ENCODE peak calls at places on chromosomes 6 and 20, in five cellular contexts. X is stomach, D is psoas muscle, V is heart left ventricle, Q is BJ. E is an unnamed sample.

GRCh38 chr6:90691823-90692222 is 105.0 kb upstream of the MAP3K7 start:
- DNase-seq in X (no peak), D (no peak), V (no peak), Q (no peak), E (no peak)

GRCh38 chr6:111950661-111951426 is 77.6 kb upstream of the FYN start:
- DNase-seq in X (no peak), D (peak), V (peak), Q (no peak), E (peak)

GRCh38 chr20:40628877-40629276 is 60.2 kb downstream of the MAFB start:
- DNase-seq in X (no peak), D (no peak), V (no peak), Q (no peak), E (no peak)

GRCh38 chr6:69231983-69232382 is 564.8 kb downstream of the LMBRD1 start:
- DNase-seq in X (no peak), D (no peak), V (no peak), Q (no peak), E (no peak)

GRCh38 chr6:3281669-3282460 is 23.1 kb downstream of the PSMG4 start:
- DNase-seq in X (no peak), D (peak), V (no peak), Q (peak), E (peak)

GRCh38 chr20:36687850-36688249 is 41.9 kb upstream of the SLA2 start:
- DNase-seq in X (no peak), D (no peak), V (no peak), Q (no peak), E (no peak)

GRCh38 chr6:24666097-24666615 is 543 bp downstream of the TDP2 start:
- DNase-seq in X (peak), D (peak), V (peak), Q (no peak), E (peak)

GRCh38 chr20:7926767-7927166 is 13.5 kb downstream of the HAO1 start:
- DNase-seq in X (no peak), D (no peak), V (no peak), Q (no peak), E (peak)

GRCh38 chr20:1802385-1803215 is 92.6 kb upstream of the SIRPA start:
- DNase-seq in X (no peak), D (peak), V (peak), Q (no peak), E (peak)

GRCh38 chr20:58986286-58986967 is 5.4 kb downstream of the NELFCD start:
- DNase-seq in X (peak), D (no peak), V (no peak), Q (no peak), E (no peak)

GRCh38 chr20:32557284-32557683 is 27.8 kb downstream of the NOL4L start:
- DNase-seq in X (no peak), D (no peak), V (no peak), Q (no peak), E (no peak)

GRCh38 chr20:31605902-31606677 is 1.0 kb downstream of the ID1 start:
- DNase-seq in X (peak), D (peak), V (peak), Q (no peak), E (no peak)

GRCh38 chr20:17504898-17505663 is 26.1 kb downstream of the BFSP1 start:
- DNase-seq in X (peak), D (peak), V (peak), Q (no peak), E (peak)

GRCh38 chr20:17502105-17502504 is 29.1 kb downstream of the BFSP1 start:
- DNase-seq in X (no peak), D (no peak), V (no peak), Q (no peak), E (no peak)

GRCh38 chr20:17505664-17506517 is 25.3 kb downstream of the BFSP1 start:
- DNase-seq in X (no peak), D (no peak), V (no peak), Q (no peak), E (peak)

GRCh38 chr20:17503501-17504325 is 27.5 kb downstream of the BFSP1 start:
- DNase-seq in X (no peak), D (no peak), V (no peak), Q (no peak), E (no peak)

GRCh38 chr20:17504326-17504897 is 26.8 kb downstream of the BFSP1 start:
- DNase-seq in X (no peak), D (no peak), V (no peak), Q (no peak), E (no peak)
- H3K4me3 ChIP-seq in X (peak), D (peak), V (peak), Q (peak), E (peak)

DNA sequence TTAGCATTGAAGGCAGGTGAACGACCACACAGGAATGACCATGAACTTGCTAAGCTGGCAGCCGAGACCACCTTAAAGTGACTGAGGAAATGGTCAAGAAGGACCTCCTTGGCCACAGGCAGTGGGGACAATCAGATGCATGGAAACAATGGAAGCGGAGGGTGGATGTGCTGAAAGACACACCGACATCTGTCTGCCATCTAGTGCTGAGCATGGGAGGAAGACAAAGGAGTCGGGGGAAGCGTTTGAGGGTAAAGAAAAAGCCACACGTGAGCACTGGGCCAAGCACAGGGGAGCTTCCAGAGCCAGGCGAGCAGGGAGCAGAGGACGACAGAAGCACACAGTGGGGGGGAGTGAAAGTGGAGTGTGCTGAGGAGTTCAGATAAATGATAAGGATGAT is 367.8 kb downstream of the ZFAND3 start:
- DNase-seq in X (no peak), D (no peak), V (no peak), Q (no peak), E (no peak)
- TF ChIP-seq CTCF in X (no peak), D (no peak), V (no peak), Q (no peak), E (no peak)

GRCh38 chr6:41937472-41937871 is 4.1 kb downstream of the CCND3 start:
- DNase-seq in X (no peak), D (no peak), V (no peak), Q (no peak), E (no peak)
- H3K4me3 ChIP-seq in X (no peak), D (no peak), V (peak), Q (no peak), E (no peak)

GRCh38 chr6:5215181-5215580 is 45.6 kb downstream of the LYRM4 start:
- DNase-seq in X (no peak), D (no peak), V (no peak), Q (no peak), E (no peak)

GRCh38 chr6:5215799-5216198 is 45.0 kb downstream of the LYRM4 start:
- DNase-seq in X (no peak), D (no peak), V (no peak), Q (no peak), E (no peak)

GRCh38 chr6:5219292-5219691 is 41.5 kb downstream of the LYRM4 start:
- DNase-seq in X (no peak), D (no peak), V (no peak), Q (no peak), E (no peak)

GRCh38 chr6:5223309-5223708 is 37.4 kb downstream of the LYRM4 start:
- DNase-seq in X (no peak), D (no peak), V (no peak), Q (no peak), E (no peak)

DNA sequence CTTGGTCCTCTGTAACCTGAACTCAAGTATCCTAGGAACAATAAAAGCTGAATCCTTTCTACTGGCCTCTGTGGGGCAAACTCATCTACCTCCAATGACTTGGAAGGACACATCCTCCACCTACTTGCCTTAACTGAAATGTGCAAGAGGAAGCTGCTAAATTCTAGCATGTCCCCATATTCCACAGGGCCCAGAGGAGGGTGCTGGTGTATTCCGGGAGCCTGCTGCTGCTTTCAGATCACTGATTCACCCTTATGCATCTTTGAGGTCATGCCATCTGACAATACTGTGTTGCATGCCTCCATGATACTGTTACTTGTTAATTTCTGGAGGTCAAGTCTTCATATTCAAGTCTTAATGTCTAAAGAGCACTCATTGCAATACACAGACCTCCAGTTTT is 40.3 kb downstream of the LYRM4 start:
- DNase-seq in X (no peak), D (no peak), V (no peak), Q (no peak), E (no peak)
- TF ChIP-seq CTCF in X (no peak), D (no peak), V (no peak), Q (no peak), E (no peak)

GRCh38 chr20:5143856-5144255 is 17.0 kb downstream of the CDS2 start:
- DNase-seq in X (no peak), D (no peak), V (no peak), Q (no peak), E (no peak)
- H3K4me3 ChIP-seq in X (no peak), D (no peak), V (no peak), Q (no peak), E (no peak)

DNA sequence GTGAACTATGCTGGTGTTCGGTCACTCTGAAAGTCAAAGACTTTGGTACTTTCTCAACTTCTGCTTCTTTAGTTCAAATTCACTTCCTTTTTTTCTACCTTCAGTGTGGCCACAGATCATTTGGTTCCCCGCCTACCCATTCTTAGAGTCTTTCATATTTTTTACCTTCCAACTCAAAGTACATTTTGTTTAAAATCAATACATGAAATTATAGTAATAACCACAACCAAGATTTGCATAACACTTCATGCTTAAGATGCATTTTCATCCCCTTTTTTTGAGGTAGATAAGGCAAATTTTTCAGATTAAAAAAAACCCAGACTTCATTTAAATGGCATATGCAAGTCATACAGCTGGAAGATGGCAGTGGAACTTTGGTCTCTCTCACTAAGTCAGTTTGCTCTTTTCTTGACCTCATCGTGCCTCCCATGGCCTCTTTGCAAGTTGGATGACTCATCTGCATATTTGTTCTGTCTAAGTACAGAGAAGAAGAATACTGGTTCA is 11.9 kb upstream of the CNR1 start:
- DNase-seq in X (no peak), D (no peak), V (no peak), Q (no peak), E (peak)
- TF ChIP-seq CTCF in X (no peak), D (no peak), V (no peak), Q (no peak), E (no peak)

DNA sequence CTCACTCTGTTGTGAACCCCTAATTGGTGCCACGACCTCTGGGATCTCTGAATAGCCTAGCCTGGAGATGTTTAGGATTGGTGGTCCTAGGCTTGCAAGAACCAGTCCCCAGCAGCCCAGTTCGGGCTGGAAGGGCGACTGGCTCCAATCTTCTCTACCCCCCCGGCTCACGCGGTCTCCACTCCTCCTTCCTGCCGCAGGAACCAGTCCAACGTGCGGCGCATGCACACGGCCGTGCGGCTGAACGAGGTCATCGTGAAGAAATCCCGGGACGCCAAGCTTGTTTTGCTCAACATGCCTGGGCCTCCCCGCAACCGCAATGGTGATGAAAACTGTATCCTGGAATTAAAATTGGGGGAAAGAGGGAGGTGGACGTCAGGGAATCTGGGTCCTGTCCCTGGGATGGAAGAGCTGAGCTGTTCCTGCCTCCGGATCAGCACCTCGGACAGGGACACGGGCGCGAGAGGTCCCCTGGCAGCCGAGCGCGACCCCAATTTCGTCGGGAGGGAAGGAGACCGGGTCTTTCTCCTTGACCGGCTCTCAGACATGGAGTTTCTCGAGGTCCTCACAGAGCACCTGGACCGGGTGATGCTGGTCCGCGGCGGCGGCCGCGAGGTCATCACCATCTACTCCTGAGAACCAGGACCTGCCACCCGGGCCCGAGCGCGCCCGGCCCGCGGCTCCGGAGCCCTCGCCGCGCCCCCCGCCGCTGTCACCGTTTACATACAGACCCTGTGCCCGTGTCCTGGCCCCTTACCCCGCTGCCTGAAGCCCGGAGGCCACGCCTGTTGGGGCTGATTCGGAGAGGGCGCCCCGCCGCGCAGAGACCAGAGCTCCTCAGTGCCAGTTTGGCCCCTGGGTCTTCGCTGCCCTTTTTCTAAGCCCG is 28.2 kb downstream of the SLC12A5 start:
- DNase-seq in X (no peak), D (peak), V (peak), Q (no peak), E (peak)
- H3K4me3 ChIP-seq in X (peak), D (peak), V (peak), Q (no peak), E (no peak)

E was measured in AG10803.